ENCODE peak calls at places on chromosomes 13 and 19, in five cellular contexts. One of them, this sample, is unnamed.

GRCh38 chr19:54439174-54439851 is 9.7 kb upstream of the LENG8 start:
- DNase-seq in esophagus squamous epithelium: no peak
- DNase-seq in tibial nerve: no peak
- DNase-seq in A549: peak
- DNase-seq in breast epithelium: peak
- DNase-seq in this sample: peak

GRCh38 chr19:29263305-29264080 is 50.5 kb upstream of the UQCRFS1 start:
- DNase-seq in tibial nerve: peak
- DNase-seq in esophagus squamous epithelium: no peak
- DNase-seq in A549: peak
- DNase-seq in breast epithelium: no peak
- DNase-seq in this sample: peak

GRCh38 chr13:62246581-62246980 is 830.9 kb upstream of the PCDH20 start:
- DNase-seq in tibial nerve: no peak
- DNase-seq in esophagus squamous epithelium: no peak
- DNase-seq in A549: no peak
- DNase-seq in breast epithelium: no peak
- DNase-seq in this sample: no peak

GRCh38 chr13:97266328-97266727 is 44.2 kb downstream of the MBNL2 start:
- DNase-seq in tibial nerve: no peak
- DNase-seq in breast epithelium: no peak
- DNase-seq in A549: no peak
- DNase-seq in esophagus squamous epithelium: no peak
- DNase-seq in this sample: no peak

GRCh38 chr19:34171877-34172660 is at the start of gene LSM14A:
- DNase-seq in A549: peak
- DNase-seq in tibial nerve: peak
- DNase-seq in breast epithelium: peak
- DNase-seq in esophagus squamous epithelium: peak
- DNase-seq in this sample: peak

GRCh38 chr19:4007836-4008539 is 452 bp downstream of the PIAS4 start:
- DNase-seq in A549: no peak
- DNase-seq in breast epithelium: no peak
- DNase-seq in esophagus squamous epithelium: no peak
- DNase-seq in tibial nerve: no peak
- DNase-seq in this sample: peak

GRCh38 chr13:19860884-19861655 is 2.4 kb downstream of the ZMYM5 start:
- DNase-seq in A549: no peak
- DNase-seq in breast epithelium: no peak
- DNase-seq in tibial nerve: no peak
- DNase-seq in esophagus squamous epithelium: no peak
- DNase-seq in this sample: no peak

GRCh38 chr13:69904784-69905183 is 202.8 kb upstream of the ATXN8OS start:
- DNase-seq in esophagus squamous epithelium: no peak
- DNase-seq in A549: no peak
- DNase-seq in tibial nerve: no peak
- DNase-seq in breast epithelium: no peak
- DNase-seq in this sample: no peak

DNA sequence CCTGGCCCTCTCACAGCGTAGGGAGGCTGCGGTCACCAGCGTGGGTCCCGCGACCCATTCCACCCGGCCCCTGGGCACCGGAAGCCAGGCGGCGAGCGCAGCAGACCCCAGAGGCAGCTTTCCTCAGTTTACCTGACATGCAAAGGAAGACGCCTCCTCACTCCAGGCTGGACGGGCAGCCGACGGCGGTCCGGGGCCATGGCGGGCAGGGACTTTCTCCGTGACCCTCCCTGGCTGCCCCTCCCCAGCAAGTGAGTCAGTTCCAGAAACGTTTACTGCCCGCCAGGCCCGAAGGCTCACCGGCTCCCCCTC is 5.5 kb downstream of the SBNO2 start:
- DNase-seq in A549: no peak
- DNase-seq in breast epithelium: no peak
- DNase-seq in esophagus squamous epithelium: no peak
- DNase-seq in tibial nerve: no peak
- DNase-seq in this sample: no peak
- H3K4me3 ChIP-seq in A549: peak
- H3K4me3 ChIP-seq in breast epithelium: peak
- H3K4me3 ChIP-seq in esophagus squamous epithelium: peak
- H3K4me3 ChIP-seq in tibial nerve: peak
- H3K4me3 ChIP-seq in this sample: peak

GRCh38 chr13:77026783-77027621 is at the start of gene FBXL3:
- DNase-seq in A549: peak
- DNase-seq in esophagus squamous epithelium: peak
- DNase-seq in tibial nerve: peak
- DNase-seq in breast epithelium: peak
- DNase-seq in this sample: peak
- TF ChIP-seq POLR2A in A549: peak
- TF ChIP-seq POLR2A in esophagus squamous epithelium: no peak
- TF ChIP-seq POLR2A in tibial nerve: peak
- TF ChIP-seq POLR2A in breast epithelium: no peak
- TF ChIP-seq POLR2A in this sample: peak

DNA sequence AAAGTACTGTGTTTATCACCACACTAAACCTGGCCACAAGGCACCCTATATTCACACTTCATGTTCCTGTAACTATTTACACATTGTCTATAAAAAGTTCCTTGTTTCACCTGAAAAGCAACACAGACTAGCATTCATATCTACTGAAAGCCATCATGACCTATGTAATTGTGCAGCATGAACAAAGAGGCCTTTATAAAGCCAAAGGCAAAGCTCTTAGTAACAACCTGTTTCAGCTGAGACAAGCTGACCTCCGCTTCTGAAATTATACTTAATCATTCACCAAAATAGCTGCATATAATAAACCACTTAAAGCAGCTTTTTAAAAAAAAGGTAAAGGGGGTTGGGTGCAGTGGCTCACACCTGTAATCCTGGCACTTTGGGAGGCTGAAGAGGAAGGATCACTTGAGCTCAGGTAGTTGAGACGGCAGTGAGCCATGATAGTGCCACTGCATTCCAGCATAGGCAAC is 106.3 kb downstream of the SLC25A15 start:
- DNase-seq in A549: no peak
- DNase-seq in tibial nerve: no peak
- DNase-seq in breast epithelium: no peak
- DNase-seq in esophagus squamous epithelium: no peak
- DNase-seq in this sample: no peak
- H3K27ac ChIP-seq in A549: no peak
- H3K27ac ChIP-seq in tibial nerve: no peak
- H3K27ac ChIP-seq in breast epithelium: peak
- H3K27ac ChIP-seq in esophagus squamous epithelium: no peak
- H3K27ac ChIP-seq in this sample: peak

GRCh38 chr19:39558623-39559117 is 18.7 kb upstream of the EID2 start:
- DNase-seq in tibial nerve: no peak
- DNase-seq in breast epithelium: no peak
- DNase-seq in esophagus squamous epithelium: no peak
- DNase-seq in A549: no peak
- DNase-seq in this sample: no peak
- H3K4me3 ChIP-seq in tibial nerve: no peak
- H3K4me3 ChIP-seq in breast epithelium: no peak
- H3K4me3 ChIP-seq in esophagus squamous epithelium: no peak
- H3K4me3 ChIP-seq in A549: no peak
- H3K4me3 ChIP-seq in this sample: no peak

DNA sequence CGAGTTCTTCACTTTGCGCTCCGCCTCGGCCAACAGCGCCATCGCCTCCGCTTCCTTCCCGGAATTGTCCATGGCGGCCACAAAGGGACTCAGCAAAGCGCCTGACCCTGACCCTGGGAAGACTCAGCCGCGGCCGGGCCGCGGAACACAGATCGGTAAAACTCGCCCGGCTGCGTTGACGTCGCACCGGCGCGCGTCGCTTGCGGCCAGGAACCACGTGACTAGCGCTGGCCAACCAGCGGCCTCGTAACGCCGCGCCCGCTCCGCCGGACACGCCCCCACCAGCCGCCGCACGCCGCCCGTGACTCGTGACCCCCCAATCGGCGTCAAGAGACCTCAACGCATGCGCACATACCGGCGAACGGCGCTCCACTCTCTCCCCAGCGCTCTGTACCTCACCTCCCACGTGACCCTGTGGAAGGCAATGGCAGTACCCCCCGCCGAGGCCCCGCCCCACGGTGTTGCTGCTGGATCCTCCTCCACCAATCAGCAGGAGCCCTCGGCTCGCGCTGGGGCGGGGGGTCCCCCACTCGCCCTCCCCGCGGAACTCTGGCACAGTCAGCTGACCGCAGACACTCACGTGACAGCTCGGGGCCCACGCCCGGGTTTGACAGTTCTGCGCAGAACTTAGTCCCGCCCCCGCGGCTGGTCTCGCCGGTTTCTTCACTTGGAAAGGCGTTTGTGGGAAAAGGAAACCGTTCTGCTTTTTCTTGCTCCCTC is at the start of gene NAPA:
- DNase-seq in breast epithelium: peak
- DNase-seq in A549: peak
- DNase-seq in tibial nerve: peak
- DNase-seq in esophagus squamous epithelium: peak
- DNase-seq in this sample: peak
- TF ChIP-seq POLR2A in breast epithelium: peak
- TF ChIP-seq POLR2A in A549: peak
- TF ChIP-seq POLR2A in tibial nerve: peak
- TF ChIP-seq POLR2A in esophagus squamous epithelium: no peak
- TF ChIP-seq POLR2A in this sample: peak

DNA sequence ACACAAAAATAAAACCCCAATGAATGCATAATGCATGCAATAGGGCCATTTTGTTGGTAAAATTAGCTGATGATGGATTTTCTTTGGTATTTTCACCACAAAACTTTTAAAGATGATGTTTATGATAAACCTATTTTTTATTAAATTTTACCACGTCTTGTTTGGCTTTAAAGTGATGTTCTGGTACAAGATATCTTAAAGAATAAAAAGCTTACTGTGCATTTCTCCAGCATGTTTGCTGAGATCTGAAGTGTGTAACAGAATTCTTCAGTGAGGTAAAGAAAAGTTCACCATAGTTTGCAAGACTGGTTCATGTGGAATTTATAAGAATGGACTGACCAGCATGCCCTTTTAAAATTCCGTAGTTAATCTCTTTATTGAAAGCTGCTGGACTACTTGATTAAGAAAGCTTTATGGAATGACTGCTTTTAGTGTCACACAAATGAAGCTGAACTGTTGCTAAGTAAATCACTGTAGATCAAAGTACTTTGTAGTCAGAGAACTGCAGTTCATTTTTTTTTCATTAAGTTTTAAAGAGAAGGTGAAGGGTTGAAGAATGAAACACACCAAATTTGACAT is 119.1 kb downstream of the GPC6 start:
- DNase-seq in A549: no peak
- DNase-seq in esophagus squamous epithelium: no peak
- DNase-seq in breast epithelium: no peak
- DNase-seq in tibial nerve: no peak
- DNase-seq in this sample: no peak
- H3K27ac ChIP-seq in A549: no peak
- H3K27ac ChIP-seq in esophagus squamous epithelium: no peak
- H3K27ac ChIP-seq in breast epithelium: no peak
- H3K27ac ChIP-seq in tibial nerve: no peak
- H3K27ac ChIP-seq in this sample: no peak

GRCh38 chr13:78736142-78736541 is 77.2 kb upstream of the OBI1 start:
- DNase-seq in breast epithelium: no peak
- DNase-seq in esophagus squamous epithelium: no peak
- DNase-seq in tibial nerve: no peak
- DNase-seq in A549: no peak
- DNase-seq in this sample: no peak
- H3K4me3 ChIP-seq in breast epithelium: no peak
- H3K4me3 ChIP-seq in esophagus squamous epithelium: no peak
- H3K4me3 ChIP-seq in tibial nerve: no peak
- H3K4me3 ChIP-seq in A549: no peak
- H3K4me3 ChIP-seq in this sample: no peak

DNA sequence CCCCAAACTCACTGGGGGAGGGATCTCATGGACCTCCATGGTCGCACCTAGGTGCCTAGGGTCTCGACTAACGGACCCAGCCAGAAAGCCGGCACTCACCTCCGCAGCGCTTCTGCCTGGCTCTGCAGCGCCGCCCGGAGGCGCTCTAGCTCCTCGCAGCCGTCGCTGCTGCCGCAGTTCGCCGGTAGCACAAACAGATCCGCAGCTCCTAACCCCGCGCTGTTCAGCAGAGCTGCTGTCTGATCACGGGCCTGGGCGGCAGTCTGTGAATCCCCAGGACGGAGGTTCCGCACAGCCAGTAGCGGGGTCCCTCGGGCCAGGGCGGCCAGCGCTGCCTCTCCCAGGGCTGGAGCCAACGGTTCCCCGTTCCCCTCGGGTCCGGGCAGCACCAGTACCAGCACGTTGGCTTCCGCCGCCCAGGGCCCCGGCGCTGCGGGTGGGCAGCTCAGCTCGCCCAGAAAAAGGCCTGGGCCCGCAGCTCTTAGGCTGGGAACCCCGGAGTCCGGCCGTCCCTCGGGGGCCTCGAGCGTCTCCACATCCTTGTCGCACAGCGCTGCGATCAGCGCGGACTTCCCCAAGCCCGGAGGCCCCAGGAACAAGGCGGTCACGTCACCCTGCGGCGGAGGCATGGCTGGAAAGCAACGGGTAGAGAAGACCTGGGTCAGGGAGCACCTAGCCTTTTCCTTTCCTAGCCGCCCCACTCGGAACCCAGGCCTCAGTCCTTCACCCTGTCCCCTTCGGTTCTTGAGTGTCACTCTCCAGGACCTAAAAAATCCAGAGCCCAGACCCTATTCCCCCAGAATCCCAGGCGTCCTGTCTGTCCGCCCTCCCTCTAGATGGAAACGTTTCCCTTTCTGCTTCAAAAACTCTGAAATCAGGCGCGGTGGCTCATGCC is 977 bp downstream of the IRGQ start:
- DNase-seq in tibial nerve: no peak
- DNase-seq in breast epithelium: no peak
- DNase-seq in esophagus squamous epithelium: no peak
- DNase-seq in A549: no peak
- DNase-seq in this sample: peak
- TF ChIP-seq POLR2A in tibial nerve: no peak
- TF ChIP-seq POLR2A in breast epithelium: no peak
- TF ChIP-seq POLR2A in esophagus squamous epithelium: no peak
- TF ChIP-seq POLR2A in A549: no peak
- TF ChIP-seq POLR2A in this sample: no peak